ENCODE peak calls at places on chromosomes 2 and 18, in four cellular contexts. One of them, this sample, is unnamed.

GRCh38 chr2:73822991-73823390 is 5.8 kb upstream of the STAMBP start:
- DNase-seq in IMR-90: no peak
- DNase-seq in lower lobe of right lung: no peak
- DNase-seq in fibroblast of pulmonary artery: no peak
- DNase-seq in this sample: no peak

GRCh38 chr2:241437148-241437547 is 71.2 kb downstream of the STK25 start:
- DNase-seq in IMR-90: no peak
- DNase-seq in lower lobe of right lung: no peak
- DNase-seq in fibroblast of pulmonary artery: no peak
- DNase-seq in this sample: no peak

GRCh38 chr18:57427429-57428181 is 7.6 kb upstream of the ONECUT2 start:
- DNase-seq in IMR-90: no peak
- DNase-seq in fibroblast of pulmonary artery: no peak
- DNase-seq in lower lobe of right lung: no peak
- DNase-seq in this sample: no peak

GRCh38 chr2:44936715-44937687 is 4.5 kb upstream of the SIX3 start:
- DNase-seq in lower lobe of right lung: no peak
- DNase-seq in fibroblast of pulmonary artery: no peak
- DNase-seq in IMR-90: no peak
- DNase-seq in this sample: no peak

GRCh38 chr2:121036226-121036692 is 248.7 kb downstream of the TFCP2L1 start:
- DNase-seq in lower lobe of right lung: no peak
- DNase-seq in IMR-90: no peak
- DNase-seq in fibroblast of pulmonary artery: no peak
- DNase-seq in this sample: peak; percentile 29

GRCh38 chr2:29014811-29015414 is 33.8 kb downstream of the TOGARAM2 start:
- DNase-seq in IMR-90: peak; percentile 57
- DNase-seq in lower lobe of right lung: peak; percentile 65
- DNase-seq in fibroblast of pulmonary artery: peak; percentile 70
- DNase-seq in this sample: peak; percentile 68

GRCh38 chr2:72915907-72916742 is 1.2 kb upstream of the EMX1 start:
- DNase-seq in IMR-90: no peak
- DNase-seq in lower lobe of right lung: no peak
- DNase-seq in fibroblast of pulmonary artery: no peak
- DNase-seq in this sample: no peak

GRCh38 chr2:118848381-118849225 is 1.2 kb upstream of the EN1 start:
- DNase-seq in IMR-90: no peak
- DNase-seq in lower lobe of right lung: no peak
- DNase-seq in fibroblast of pulmonary artery: no peak
- DNase-seq in this sample: no peak

GRCh38 chr18:49652841-49653240 is 91.0 kb downstream of the LIPG start:
- DNase-seq in fibroblast of pulmonary artery: peak; percentile 46
- DNase-seq in IMR-90: no peak
- DNase-seq in lower lobe of right lung: no peak
- DNase-seq in this sample: no peak
- H3K4me3 ChIP-seq in fibroblast of pulmonary artery: no peak overlapping the region
- H3K4me3 ChIP-seq in IMR-90: no peak overlapping the region
- H3K4me3 ChIP-seq in lower lobe of right lung: no peak overlapping the region
- H3K4me3 ChIP-seq in this sample: no peak overlapping the region

GRCh38 chr18:44320619-44321460 is 359.8 kb upstream of the SETBP1 start:
- DNase-seq in IMR-90: no peak
- DNase-seq in fibroblast of pulmonary artery: no peak
- DNase-seq in lower lobe of right lung: no peak
- DNase-seq in this sample: no peak
- TF ChIP-seq CTCF in IMR-90: no peak
- TF ChIP-seq CTCF in fibroblast of pulmonary artery: no peak
- TF ChIP-seq CTCF in lower lobe of right lung: no peak
- TF ChIP-seq CTCF in this sample: no peak

DNA sequence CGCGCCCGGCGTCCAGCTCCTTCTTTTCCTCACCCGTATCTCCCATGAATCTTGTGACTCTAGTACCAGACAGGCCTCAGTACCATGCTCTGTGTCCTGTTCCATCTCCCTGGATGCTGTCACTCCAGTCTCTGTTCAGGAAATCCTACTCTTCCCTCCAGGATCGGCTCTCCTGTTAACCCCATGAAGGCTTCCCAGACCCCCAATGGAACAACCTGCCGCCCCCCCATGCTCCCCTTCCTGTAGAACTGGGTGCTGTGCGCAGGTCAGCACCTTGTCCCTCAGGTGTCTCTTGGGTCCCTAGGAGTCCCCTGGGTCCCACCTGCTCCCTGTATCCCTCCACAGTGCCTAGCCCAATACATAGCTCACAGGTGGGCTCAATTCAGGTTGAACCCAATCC is 41.3 kb downstream of the MYCN start:
- DNase-seq in lower lobe of right lung: no peak
- DNase-seq in fibroblast of pulmonary artery: no peak
- DNase-seq in IMR-90: no peak
- DNase-seq in this sample: no peak
- H3K4me3 ChIP-seq in lower lobe of right lung: no peak overlapping the region
- H3K4me3 ChIP-seq in fibroblast of pulmonary artery: no peak overlapping the region
- H3K4me3 ChIP-seq in IMR-90: no peak overlapping the region
- H3K4me3 ChIP-seq in this sample: no peak overlapping the region

GRCh38 chr2:202114798-202115197 is 41.7 kb downstream of the KIAA2012 start:
- DNase-seq in fibroblast of pulmonary artery: no peak
- DNase-seq in IMR-90: no peak
- DNase-seq in lower lobe of right lung: no peak
- DNase-seq in this sample: no peak
- TF ChIP-seq CTCF in fibroblast of pulmonary artery: no peak
- TF ChIP-seq CTCF in IMR-90: no peak
- TF ChIP-seq CTCF in lower lobe of right lung: no peak
- TF ChIP-seq CTCF in this sample: no peak

GRCh38 chr2:196174424-196174823 is 3.0 kb upstream of the STK17B start:
- DNase-seq in IMR-90: no peak
- DNase-seq in fibroblast of pulmonary artery: no peak
- DNase-seq in lower lobe of right lung: no peak
- DNase-seq in this sample: no peak
- H3K4me3 ChIP-seq in IMR-90: no peak overlapping the region
- H3K4me3 ChIP-seq in fibroblast of pulmonary artery: no peak overlapping the region
- H3K4me3 ChIP-seq in lower lobe of right lung: no peak overlapping the region
- H3K4me3 ChIP-seq in this sample: no peak overlapping the region

GRCh38 chr2:234493117-234493516 is 3.8 kb downstream of the ARL4C start:
- DNase-seq in fibroblast of pulmonary artery: no peak
- DNase-seq in lower lobe of right lung: no peak
- DNase-seq in IMR-90: no peak
- DNase-seq in this sample: no peak
- TF ChIP-seq CTCF in fibroblast of pulmonary artery: no peak
- TF ChIP-seq CTCF in lower lobe of right lung: no peak
- TF ChIP-seq CTCF in IMR-90: no peak
- TF ChIP-seq CTCF in this sample: no peak

DNA sequence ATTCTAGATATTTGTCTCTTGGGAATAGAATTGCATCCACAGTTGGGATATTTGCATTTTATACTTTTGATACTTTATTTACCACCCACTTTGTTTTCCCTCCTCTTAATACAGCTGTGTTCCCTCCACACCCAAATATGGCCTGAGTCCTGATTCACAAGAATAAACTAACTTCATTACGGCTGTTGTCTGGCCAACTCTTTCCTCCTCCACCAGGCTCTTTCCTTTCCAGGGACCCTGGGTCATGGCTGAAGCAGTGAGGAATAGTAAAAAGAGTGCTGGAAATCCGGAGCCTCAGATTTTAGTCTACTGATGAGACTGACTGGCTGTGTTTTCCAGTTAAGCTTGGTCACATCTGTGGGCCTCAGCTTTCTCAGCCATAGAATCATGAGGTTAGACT is 48.4 kb upstream of the STAM2 start:
- DNase-seq in IMR-90: peak; percentile 1
- DNase-seq in fibroblast of pulmonary artery: peak; percentile 53
- DNase-seq in lower lobe of right lung: no peak
- DNase-seq in this sample: no peak
- H3K4me3 ChIP-seq in IMR-90: no peak overlapping the region
- H3K4me3 ChIP-seq in fibroblast of pulmonary artery: no peak overlapping the region
- H3K4me3 ChIP-seq in lower lobe of right lung: no peak overlapping the region
- H3K4me3 ChIP-seq in this sample: no peak overlapping the region

GRCh38 chr2:100482741-100483140 is 12.5 kb downstream of the NMS start:
- DNase-seq in IMR-90: no peak
- DNase-seq in fibroblast of pulmonary artery: peak; percentile 1
- DNase-seq in lower lobe of right lung: no peak
- DNase-seq in this sample: no peak
- TF ChIP-seq CTCF in IMR-90: no peak
- TF ChIP-seq CTCF in fibroblast of pulmonary artery: peak; percentile 11
- TF ChIP-seq CTCF in lower lobe of right lung: no peak
- TF ChIP-seq CTCF in this sample: no peak

This sample was measured in bronchial epithelial cell.